ENCODE peak calls at places on chromosomes 1 and 21, in five cellular contexts. V is activated CD4-positive, CD25-positive, alpha-beta regulatory T cell treated with anti-CD3 and anti-CD28 coated beads, Interleukin-2, amount 50 U/mL, for 72 hours; L is AG04450; P is naive B cell; A is activated CD4-positive, alpha-beta T cell treated with anti-CD3 and anti-CD28 coated beads, Interleukin-2, amount 50 U/mL, for 1 hour. N is an unnamed sample.

GRCh38 chr1:169361281-169361680 is 6.3 kb downstream of the NME7 start:
- DNase-seq in V (no peak), A (no peak), L (no peak), P (no peak), N (no peak)

GRCh38 chr1:29515188-29515955 is 279.1 kb downstream of the PTPRU start:
- DNase-seq in L (no peak), A (no peak), P (no peak), V (no peak), N (no peak)

GRCh38 chr1:53471000-53471399 is 11.8 kb downstream of the DMRTB1 start:
- DNase-seq in L (no peak), V (no peak), P (no peak), A (no peak), N (no peak)

GRCh38 chr1:36572142-36572715 is 89.5 kb upstream of the CSF3R start:
- DNase-seq in V (no peak), L (no peak), P (no peak), A (no peak), N (no peak)

GRCh38 chr1:106526650-106527049 is 529.8 kb upstream of the PRMT6 start:
- DNase-seq in P (no peak), L (peak; percentile 4), A (no peak), V (no peak), N (no peak)

GRCh38 chr1:42165511-42166210 is 1.1 kb upstream of the GUCA2A start:
- DNase-seq in L (no peak), A (no peak), V (peak; percentile 12), P (no peak), N (no peak)

GRCh38 chr1:231934797-231935196 is 308.2 kb downstream of the DISC1 start:
- DNase-seq in V (no peak), P (no peak), L (no peak), A (no peak), N (no peak)

GRCh38 chr1:206500046-206500445 is 7.3 kb upstream of the RASSF5 start:
- DNase-seq in P (no peak), A (no peak), L (no peak), V (no peak), N (no peak)

GRCh38 chr21:34351786-34352241 is 12.0 kb upstream of the KCNE2 start:
- DNase-seq in L (no peak), P (peak; percentile 15), A (no peak), V (no peak), N (no peak)

GRCh38 chr1:192747305-192747704 is 61.5 kb upstream of the RGS2 start:
- DNase-seq in P (no peak), V (no peak), A (no peak), L (no peak), N (no peak)

GRCh38 chr1:178869114-178869697 is 1.7 kb downstream of the ANGPTL1 start:
- DNase-seq in V (no peak), L (no peak), A (no peak), P (no peak), N (no peak)